ENCODE peak calls at places on chromosomes 6 and 20, in nine cellular contexts. One of them, this sample, is unnamed.

GRCh38 chr6:20402181-20403079 is 751 bp downstream of the E2F3 start:
- DNase-seq in T-helper 1 cell: peak; percentile 41
- DNase-seq in NCI-H82: peak; percentile 88
- DNase-seq in upper lobe of right lung: peak; percentile 80
- DNase-seq in iris pigment epithelial cell: peak; percentile 37
- DNase-seq in GM12891: no peak
- DNase-seq in stimulated activated CD4-positive, alpha-beta T cell treated with anti-CD3 and anti-CD28 coated beads, Interleukin-4, amount 100 ng/mL, for 1 hour: peak; percentile 39
- DNase-seq in fibroblast of the aortic adventitia: no peak
- DNase-seq in hepatic stellate cell: peak; percentile 30
- DNase-seq in this sample: peak; percentile 86

GRCh38 chr6:7541175-7542064 is at the start of gene DSP:
- DNase-seq in hepatic stellate cell: peak; percentile 75
- DNase-seq in NCI-H82: peak; percentile 73
- DNase-seq in iris pigment epithelial cell: peak; percentile 21
- DNase-seq in fibroblast of the aortic adventitia: no peak
- DNase-seq in stimulated activated CD4-positive, alpha-beta T cell treated with anti-CD3 and anti-CD28 coated beads, Interleukin-4, amount 100 ng/mL, for 1 hour: peak; percentile 36
- DNase-seq in GM12891: peak; percentile 49
- DNase-seq in T-helper 1 cell: no peak
- DNase-seq in upper lobe of right lung: peak; percentile 84
- DNase-seq in this sample: peak; percentile 90

GRCh38 chr6:68638225-68638900 is 3.3 kb downstream of the ADGRB3 start:
- DNase-seq in NCI-H82: peak; percentile 54
- DNase-seq in iris pigment epithelial cell: peak; percentile 43
- DNase-seq in fibroblast of the aortic adventitia: peak; percentile 64
- DNase-seq in stimulated activated CD4-positive, alpha-beta T cell treated with anti-CD3 and anti-CD28 coated beads, Interleukin-4, amount 100 ng/mL, for 1 hour: peak; percentile 9
- DNase-seq in hepatic stellate cell: no peak
- DNase-seq in GM12891: no peak
- DNase-seq in upper lobe of right lung: no peak
- DNase-seq in T-helper 1 cell: no peak
- DNase-seq in this sample: no peak

GRCh38 chr6:138162104-138162946 is 586 bp downstream of the ARFGEF3 start:
- DNase-seq in fibroblast of the aortic adventitia: peak; percentile 2
- DNase-seq in stimulated activated CD4-positive, alpha-beta T cell treated with anti-CD3 and anti-CD28 coated beads, Interleukin-4, amount 100 ng/mL, for 1 hour: no peak
- DNase-seq in hepatic stellate cell: peak; percentile 12
- DNase-seq in NCI-H82: peak; percentile 40
- DNase-seq in upper lobe of right lung: peak; percentile 66
- DNase-seq in iris pigment epithelial cell: peak; percentile 8
- DNase-seq in GM12891: no peak
- DNase-seq in T-helper 1 cell: no peak
- DNase-seq in this sample: no peak

GRCh38 chr6:149218471-149218870 is 99.0 kb upstream of the TAB2 start:
- DNase-seq in upper lobe of right lung: no peak
- DNase-seq in hepatic stellate cell: no peak
- DNase-seq in fibroblast of the aortic adventitia: no peak
- DNase-seq in GM12891: no peak
- DNase-seq in NCI-H82: no peak
- DNase-seq in stimulated activated CD4-positive, alpha-beta T cell treated with anti-CD3 and anti-CD28 coated beads, Interleukin-4, amount 100 ng/mL, for 1 hour: no peak
- DNase-seq in T-helper 1 cell: no peak
- DNase-seq in iris pigment epithelial cell: no peak
- DNase-seq in this sample: no peak

GRCh38 chr6:80003841-80004198 is 629 bp upstream of the TTK start:
- DNase-seq in GM12891: no peak
- DNase-seq in iris pigment epithelial cell: no peak
- DNase-seq in stimulated activated CD4-positive, alpha-beta T cell treated with anti-CD3 and anti-CD28 coated beads, Interleukin-4, amount 100 ng/mL, for 1 hour: peak; percentile 10
- DNase-seq in T-helper 1 cell: peak; percentile 28
- DNase-seq in NCI-H82: peak; percentile 73
- DNase-seq in upper lobe of right lung: peak; percentile 63
- DNase-seq in hepatic stellate cell: peak; percentile 5
- DNase-seq in fibroblast of the aortic adventitia: no peak
- DNase-seq in this sample: no peak

GRCh38 chr20:25038103-25038410 is 19.9 kb downstream of the ACSS1 start:
- DNase-seq in GM12891: no peak
- DNase-seq in upper lobe of right lung: no peak
- DNase-seq in iris pigment epithelial cell: no peak
- DNase-seq in hepatic stellate cell: no peak
- DNase-seq in fibroblast of the aortic adventitia: no peak
- DNase-seq in stimulated activated CD4-positive, alpha-beta T cell treated with anti-CD3 and anti-CD28 coated beads, Interleukin-4, amount 100 ng/mL, for 1 hour: no peak
- DNase-seq in NCI-H82: no peak
- DNase-seq in T-helper 1 cell: no peak
- DNase-seq in this sample: no peak

GRCh38 chr6:5213851-5214507 is 46.8 kb downstream of the LYRM4 start:
- DNase-seq in fibroblast of the aortic adventitia: peak; percentile 28
- DNase-seq in stimulated activated CD4-positive, alpha-beta T cell treated with anti-CD3 and anti-CD28 coated beads, Interleukin-4, amount 100 ng/mL, for 1 hour: no peak
- DNase-seq in hepatic stellate cell: no peak
- DNase-seq in upper lobe of right lung: no peak
- DNase-seq in NCI-H82: no peak
- DNase-seq in T-helper 1 cell: no peak
- DNase-seq in GM12891: no peak
- DNase-seq in iris pigment epithelial cell: peak; percentile 77
- DNase-seq in this sample: no peak

This sample was measured in kidney.